ENCODE peak calls at places on chromosomes 2 and 18, in nine cellular contexts. One of them, this sample, is unnamed.

GRCh38 chr18:53752968-53753367 is 471.5 kb downstream of the MBD2 start:
- DNase-seq in GM23338: no peak
- DNase-seq in astrocyte of the spinal cord: no peak
- DNase-seq in GM06990: no peak
- DNase-seq in neural crest cell: no peak
- DNase-seq in ovary: no peak
- DNase-seq in HFF-Myc: no peak
- DNase-seq in breast epithelium: no peak
- DNase-seq in upper lobe of left lung: no peak
- DNase-seq in this sample: no peak

GRCh38 chr2:224221455-224221913 is 180.4 kb downstream of the FAM124B start:
- DNase-seq in GM23338: peak
- DNase-seq in astrocyte of the spinal cord: peak
- DNase-seq in GM06990: no peak
- DNase-seq in neural crest cell: no peak
- DNase-seq in ovary: no peak
- DNase-seq in HFF-Myc: peak
- DNase-seq in breast epithelium: no peak
- DNase-seq in upper lobe of left lung: no peak
- DNase-seq in this sample: no peak

GRCh38 chr18:48841381-48842258 is 109.1 kb downstream of the SMAD7 start:
- DNase-seq in GM23338: no peak
- DNase-seq in astrocyte of the spinal cord: no peak
- DNase-seq in GM06990: no peak
- DNase-seq in neural crest cell: no peak
- DNase-seq in ovary: no peak
- DNase-seq in HFF-Myc: no peak
- DNase-seq in breast epithelium: no peak
- DNase-seq in upper lobe of left lung: peak
- DNase-seq in this sample: no peak

GRCh38 chr2:51710222-51710621 is 678.3 kb upstream of the NRXN1 start:
- DNase-seq in GM23338: peak
- DNase-seq in astrocyte of the spinal cord: no peak
- DNase-seq in GM06990: no peak
- DNase-seq in neural crest cell: no peak
- DNase-seq in ovary: no peak
- DNase-seq in HFF-Myc: no peak
- DNase-seq in breast epithelium: no peak
- DNase-seq in upper lobe of left lung: no peak
- DNase-seq in this sample: no peak

GRCh38 chr2:171595456-171595855 is 73.2 kb downstream of the CYBRD1 start:
- DNase-seq in GM23338: no peak
- DNase-seq in astrocyte of the spinal cord: no peak
- DNase-seq in GM06990: no peak
- DNase-seq in neural crest cell: no peak
- DNase-seq in ovary: no peak
- DNase-seq in HFF-Myc: no peak
- DNase-seq in breast epithelium: no peak
- DNase-seq in upper lobe of left lung: no peak
- DNase-seq in this sample: no peak

GRCh38 chr2:99084256-99084655 is 57.3 kb upstream of the C2orf15 start:
- DNase-seq in GM23338: peak
- DNase-seq in astrocyte of the spinal cord: no peak
- DNase-seq in GM06990: no peak
- DNase-seq in neural crest cell: no peak
- DNase-seq in ovary: no peak
- DNase-seq in HFF-Myc: no peak
- DNase-seq in breast epithelium: no peak
- DNase-seq in upper lobe of left lung: no peak
- DNase-seq in this sample: no peak

GRCh38 chr2:182763311-182763912 is 47.4 kb downstream of the DNAJC10 start:
- DNase-seq in GM23338: peak
- DNase-seq in astrocyte of the spinal cord: peak
- DNase-seq in GM06990: no peak
- DNase-seq in neural crest cell: peak
- DNase-seq in ovary: peak
- DNase-seq in HFF-Myc: no peak
- DNase-seq in breast epithelium: no peak
- DNase-seq in upper lobe of left lung: peak
- DNase-seq in this sample: no peak

GRCh38 chr18:11035814-11036213 is 113.6 kb downstream of the PIEZO2 start:
- DNase-seq in GM23338: no peak
- DNase-seq in astrocyte of the spinal cord: no peak
- DNase-seq in GM06990: no peak
- DNase-seq in neural crest cell: no peak
- DNase-seq in ovary: no peak
- DNase-seq in HFF-Myc: no peak
- DNase-seq in breast epithelium: no peak
- DNase-seq in upper lobe of left lung: no peak
- DNase-seq in this sample: no peak

GRCh38 chr2:43221660-43222471 is 4.5 kb downstream of the ZFP36L2 start:
- DNase-seq in GM23338: peak
- DNase-seq in astrocyte of the spinal cord: peak
- DNase-seq in GM06990: peak
- DNase-seq in neural crest cell: peak
- DNase-seq in ovary: peak
- DNase-seq in HFF-Myc: peak
- DNase-seq in breast epithelium: peak
- DNase-seq in upper lobe of left lung: peak
- DNase-seq in this sample: peak

GRCh38 chr2:173571021-173571821 is 216.5 kb downstream of the CDCA7 start:
- DNase-seq in GM23338: peak
- DNase-seq in astrocyte of the spinal cord: peak
- DNase-seq in GM06990: no peak
- DNase-seq in neural crest cell: no peak
- DNase-seq in ovary: no peak
- DNase-seq in HFF-Myc: no peak
- DNase-seq in breast epithelium: no peak
- DNase-seq in upper lobe of left lung: no peak
- DNase-seq in this sample: no peak
- TF ChIP-seq CTCF in GM23338: peak
- TF ChIP-seq CTCF in astrocyte of the spinal cord: peak
- TF ChIP-seq CTCF in GM06990: peak
- TF ChIP-seq CTCF in neural crest cell: peak
- TF ChIP-seq CTCF in ovary: no peak
- TF ChIP-seq CTCF in HFF-Myc: peak
- TF ChIP-seq CTCF in breast epithelium: no peak
- TF ChIP-seq CTCF in upper lobe of left lung: no peak
- TF ChIP-seq CTCF in this sample: peak

GRCh38 chr18:65093341-65093740 is 657.5 kb upstream of the CDH7 start:
- DNase-seq in GM23338: no peak
- DNase-seq in astrocyte of the spinal cord: no peak
- DNase-seq in GM06990: no peak
- DNase-seq in neural crest cell: no peak
- DNase-seq in ovary: no peak
- DNase-seq in HFF-Myc: no peak
- DNase-seq in breast epithelium: no peak
- DNase-seq in upper lobe of left lung: no peak
- DNase-seq in this sample: no peak

DNA sequence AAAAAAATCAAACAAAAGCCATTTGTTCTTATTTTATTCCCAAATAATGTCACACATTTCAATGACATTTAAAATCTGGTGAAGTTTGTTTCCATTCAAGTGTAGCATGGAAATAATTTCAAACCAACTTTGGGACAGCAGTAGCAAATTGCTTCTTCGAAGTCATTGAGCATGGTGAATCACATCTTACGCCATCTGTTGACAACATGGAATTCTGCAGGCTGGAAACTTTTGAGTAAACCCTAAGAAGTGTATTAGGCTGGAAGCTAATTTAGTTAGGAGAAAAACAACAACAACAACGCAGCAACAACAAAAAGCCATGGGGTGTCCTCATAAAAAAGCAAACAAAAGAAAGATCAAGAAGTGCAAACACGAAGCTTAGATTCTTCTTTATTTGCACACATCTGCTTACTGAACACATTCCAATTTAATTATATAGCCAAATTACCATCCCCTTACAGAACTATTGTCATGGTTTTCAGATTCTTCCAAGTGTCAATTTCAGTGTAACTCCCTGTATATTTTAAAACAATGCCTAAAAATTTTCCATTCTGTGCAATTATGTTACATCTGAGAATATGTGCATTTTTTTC is 659.0 kb upstream of the CDH7 start:
- DNase-seq in GM23338: peak
- DNase-seq in astrocyte of the spinal cord: peak
- DNase-seq in GM06990: no peak
- DNase-seq in neural crest cell: no peak
- DNase-seq in ovary: no peak
- DNase-seq in HFF-Myc: no peak
- DNase-seq in breast epithelium: no peak
- DNase-seq in upper lobe of left lung: no peak
- DNase-seq in this sample: no peak
- TF ChIP-seq CTCF in GM23338: peak
- TF ChIP-seq CTCF in astrocyte of the spinal cord: peak
- TF ChIP-seq CTCF in GM06990: peak
- TF ChIP-seq CTCF in neural crest cell: peak
- TF ChIP-seq CTCF in ovary: no peak
- TF ChIP-seq CTCF in HFF-Myc: peak
- TF ChIP-seq CTCF in breast epithelium: no peak
- TF ChIP-seq CTCF in upper lobe of left lung: peak
- TF ChIP-seq CTCF in this sample: peak

DNA sequence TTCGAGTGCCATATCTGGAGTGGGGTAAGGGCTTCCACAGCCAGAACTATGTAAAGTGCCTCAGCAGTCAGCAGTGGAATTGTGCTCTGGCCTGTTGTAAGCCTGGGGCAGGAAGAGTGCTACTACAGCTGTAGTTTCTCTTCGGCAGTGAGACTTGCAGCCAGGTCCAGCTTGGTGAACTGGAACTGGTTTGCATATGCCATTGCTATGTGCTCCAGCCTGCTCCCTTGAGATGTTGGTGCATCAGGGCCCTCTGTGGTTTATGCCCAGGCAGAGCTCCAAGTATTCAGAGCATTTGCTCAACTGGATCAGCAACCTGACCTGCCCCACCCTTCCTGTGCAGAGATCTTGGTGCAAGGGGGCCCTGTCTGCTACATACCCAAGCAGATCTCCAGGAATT is 47.8 kb downstream of the ZNF804A start:
- DNase-seq in GM23338: no peak
- DNase-seq in astrocyte of the spinal cord: peak
- DNase-seq in GM06990: no peak
- DNase-seq in neural crest cell: no peak
- DNase-seq in ovary: no peak
- DNase-seq in HFF-Myc: no peak
- DNase-seq in breast epithelium: no peak
- DNase-seq in upper lobe of left lung: peak
- DNase-seq in this sample: no peak
- TF ChIP-seq CTCF in GM23338: no peak
- TF ChIP-seq CTCF in astrocyte of the spinal cord: no peak
- TF ChIP-seq CTCF in GM06990: no peak
- TF ChIP-seq CTCF in neural crest cell: no peak
- TF ChIP-seq CTCF in ovary: no peak
- TF ChIP-seq CTCF in HFF-Myc: no peak
- TF ChIP-seq CTCF in breast epithelium: no peak
- TF ChIP-seq CTCF in upper lobe of left lung: no peak
- TF ChIP-seq CTCF in this sample: no peak

GRCh38 chr2:146481629-146482028 is 1363.2 kb upstream of the ACVR2A start:
- DNase-seq in GM23338: no peak
- DNase-seq in astrocyte of the spinal cord: peak
- DNase-seq in GM06990: no peak
- DNase-seq in neural crest cell: no peak
- DNase-seq in ovary: no peak
- DNase-seq in HFF-Myc: no peak
- DNase-seq in breast epithelium: no peak
- DNase-seq in upper lobe of left lung: no peak
- DNase-seq in this sample: no peak

GRCh38 chr2:146477383-146477782 is 1367.4 kb upstream of the ACVR2A start:
- DNase-seq in GM23338: no peak
- DNase-seq in astrocyte of the spinal cord: no peak
- DNase-seq in GM06990: no peak
- DNase-seq in neural crest cell: no peak
- DNase-seq in ovary: no peak
- DNase-seq in HFF-Myc: no peak
- DNase-seq in breast epithelium: no peak
- DNase-seq in upper lobe of left lung: no peak
- DNase-seq in this sample: no peak
- TF ChIP-seq CTCF in GM23338: no peak
- TF ChIP-seq CTCF in astrocyte of the spinal cord: no peak
- TF ChIP-seq CTCF in GM06990: no peak
- TF ChIP-seq CTCF in neural crest cell: no peak
- TF ChIP-seq CTCF in ovary: no peak
- TF ChIP-seq CTCF in HFF-Myc: no peak
- TF ChIP-seq CTCF in breast epithelium: no peak
- TF ChIP-seq CTCF in upper lobe of left lung: no peak
- TF ChIP-seq CTCF in this sample: no peak

DNA sequence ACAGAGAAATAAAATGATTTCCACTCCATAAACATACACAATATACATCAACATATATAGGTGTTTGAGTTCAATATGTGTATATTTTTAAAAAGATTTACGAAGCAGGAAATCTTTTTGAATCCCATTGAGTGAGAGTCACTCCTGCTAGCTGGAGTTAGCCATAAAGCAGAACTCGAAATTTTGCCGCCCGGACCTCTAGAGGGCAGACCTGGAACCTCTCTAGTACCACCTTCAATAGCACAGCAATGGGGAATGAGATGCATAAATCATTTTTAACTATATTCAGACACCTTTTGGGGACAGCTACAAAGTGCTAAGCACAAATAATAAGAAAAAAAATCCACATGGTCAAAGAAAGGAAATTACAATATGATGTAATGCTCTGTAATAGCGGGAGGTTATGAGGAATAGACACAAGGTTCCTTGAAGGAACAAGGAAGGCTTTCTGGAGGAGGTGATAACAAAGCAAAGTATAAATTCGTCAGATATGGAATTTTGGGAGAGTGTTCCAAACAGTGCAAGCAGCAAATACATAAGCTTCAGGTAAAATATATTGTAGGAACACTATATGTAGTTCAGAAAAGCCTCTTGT is 533.4 kb downstream of the ERBB4 start:
- DNase-seq in GM23338: peak
- DNase-seq in astrocyte of the spinal cord: peak
- DNase-seq in GM06990: no peak
- DNase-seq in neural crest cell: peak
- DNase-seq in ovary: no peak
- DNase-seq in HFF-Myc: no peak
- DNase-seq in breast epithelium: no peak
- DNase-seq in upper lobe of left lung: peak
- DNase-seq in this sample: no peak
- TF ChIP-seq CTCF in GM23338: peak
- TF ChIP-seq CTCF in astrocyte of the spinal cord: peak
- TF ChIP-seq CTCF in GM06990: peak
- TF ChIP-seq CTCF in neural crest cell: peak
- TF ChIP-seq CTCF in ovary: no peak
- TF ChIP-seq CTCF in HFF-Myc: peak
- TF ChIP-seq CTCF in breast epithelium: no peak
- TF ChIP-seq CTCF in upper lobe of left lung: no peak
- TF ChIP-seq CTCF in this sample: peak

GRCh38 chr2:165417009-165417408 is 52.5 kb upstream of the CSRNP3 start:
- DNase-seq in GM23338: no peak
- DNase-seq in astrocyte of the spinal cord: no peak
- DNase-seq in GM06990: no peak
- DNase-seq in neural crest cell: no peak
- DNase-seq in ovary: no peak
- DNase-seq in HFF-Myc: no peak
- DNase-seq in breast epithelium: no peak
- DNase-seq in upper lobe of left lung: no peak
- DNase-seq in this sample: no peak
- TF ChIP-seq CTCF in GM23338: peak
- TF ChIP-seq CTCF in astrocyte of the spinal cord: no peak
- TF ChIP-seq CTCF in GM06990: peak
- TF ChIP-seq CTCF in neural crest cell: no peak
- TF ChIP-seq CTCF in ovary: no peak
- TF ChIP-seq CTCF in HFF-Myc: no peak
- TF ChIP-seq CTCF in breast epithelium: no peak
- TF ChIP-seq CTCF in upper lobe of left lung: no peak
- TF ChIP-seq CTCF in this sample: no peak

This sample was measured in type B pancreatic cell.